ENCODE peak calls at places on chromosome 18, in six cellular contexts. V, I, J, K, X and N are unnamed samples.

GRCh38 chr18:69635482-69635881 is 234.8 kb downstream of the DOK6 start:
- DNase-seq in V (no peak), I (no peak), J (no peak), K (no peak), X (no peak), N (no peak)

GRCh38 chr18:78528437-78529228 is 451.0 kb upstream of the SALL3 start:
- DNase-seq in V (no peak), I (no peak), J (no peak), K (no peak), X (no peak), N (no peak)

GRCh38 chr18:8260847-8261246 is 348.4 kb upstream of the RAB12 start:
- DNase-seq in V (no peak), I (peak), J (no peak), K (no peak), X (no peak), N (no peak)

GRCh38 chr18:40524881-40525280 is 1430.2 kb upstream of the PIK3C3 start:
- DNase-seq in V (no peak), I (no peak), J (no peak), K (no peak), X (no peak), N (no peak)

GRCh38 chr18:49827996-49828395 is 14.7 kb upstream of the ACAA2 start:
- DNase-seq in V (no peak), I (no peak), J (no peak), K (no peak), X (no peak), N (no peak)

GRCh38 chr18:40874233-40874632 is 1080.8 kb upstream of the PIK3C3 start:
- DNase-seq in V (no peak), I (no peak), J (no peak), K (no peak), X (peak), N (no peak)

GRCh38 chr18:11669948-11670275 is 19.2 kb upstream of the GNAL start:
- DNase-seq in V (no peak), I (no peak), J (no peak), K (no peak), X (no peak), N (no peak)

GRCh38 chr18:2207294-2207693 is 364.0 kb downstream of the METTL4 start:
- DNase-seq in V (no peak), I (no peak), J (no peak), K (no peak), X (no peak), N (no peak)

GRCh38 chr18:22170421-22171262 is 1.3 kb downstream of the GATA6 start:
- DNase-seq in V (peak), I (no peak), J (no peak), K (peak), X (peak), N (no peak)

GRCh38 chr18:22557160-22557941 is 139.6 kb upstream of the CTAGE1 start:
- DNase-seq in V (no peak), I (no peak), J (no peak), K (no peak), X (no peak), N (no peak)

GRCh38 chr18:79524181-79525078 is 128.7 kb downstream of the NFATC1 start:
- DNase-seq in V (no peak), I (peak), J (no peak), K (peak), X (no peak), N (no peak)

GRCh38 chr18:42155024-42155423 is 200.0 kb downstream of the PIK3C3 start:
- DNase-seq in V (no peak), I (no peak), J (no peak), K (no peak), X (no peak), N (no peak)

GRCh38 chr18:506264-506663 is 5.8 kb upstream of the COLEC12 start:
- DNase-seq in V (no peak), I (no peak), J (no peak), K (no peak), X (no peak), N (no peak)

GRCh38 chr18:64409511-64409910 is 260.6 kb upstream of the LINC00305 start:
- DNase-seq in V (no peak), I (peak), J (no peak), K (no peak), X (peak), N (no peak)

GRCh38 chr18:69636529-69637301 is 236.0 kb downstream of the DOK6 start:
- DNase-seq in V (no peak), I (peak), J (no peak), K (no peak), X (no peak), N (no peak)

GRCh38 chr18:5095239-5095638 is 101.8 kb downstream of the AKAIN1 start:
- DNase-seq in V (no peak), I (no peak), J (no peak), K (no peak), X (no peak), N (no peak)

GRCh38 chr18:25284861-25285574 is 66.9 kb downstream of the ZNF521 start:
- DNase-seq in V (no peak), I (no peak), J (no peak), K (no peak), X (no peak), N (peak)

GRCh38 chr18:50276452-50276851 is 4.9 kb downstream of the MBD1 start:
- DNase-seq in V (no peak), I (no peak), J (no peak), K (no peak), X (no peak), N (no peak)

GRCh38 chr18:70047931-70048603 is 100.4 kb upstream of the CD226 start:
- DNase-seq in V (no peak), I (no peak), J (no peak), K (no peak), X (no peak), N (peak)

GRCh38 chr18:39173022-39173421 is 1607.4 kb upstream of the CELF4 start:
- DNase-seq in V (peak), I (no peak), J (no peak), K (no peak), X (no peak), N (no peak)

GRCh38 chr18:57627488-57627887 is 5.9 kb upstream of the NARS1 start:
- DNase-seq in V (no peak), I (no peak), J (no peak), K (no peak), X (peak), N (no peak)

GRCh38 chr18:811192-812122 is 585 bp downstream of the YES1 start:
- DNase-seq in V (no peak), I (peak), J (no peak), K (no peak), X (no peak), N (no peak)

GRCh38 chr18:67514901-67515540 is 1.5 kb downstream of the DSEL start:
- DNase-seq in V (no peak), I (no peak), J (no peak), K (no peak), X (peak), N (no peak)

GRCh38 chr18:76805221-76805620 is 17.1 kb upstream of the ZNF236 start:
- DNase-seq in V (no peak), I (no peak), J (no peak), K (no peak), X (peak), N (no peak)

GRCh38 chr18:7878265-7879173 is 311.4 kb downstream of the PTPRM start:
- DNase-seq in V (no peak), I (no peak), J (no peak), K (no peak), X (no peak), N (no peak)

GRCh38 chr18:76491801-76492668 is 3.0 kb downstream of the ZNF516 start:
- DNase-seq in V (no peak), I (peak), J (no peak), K (peak), X (peak), N (no peak)

GRCh38 chr18:50658601-50659000 is 98.7 kb downstream of the MAPK4 start:
- DNase-seq in V (no peak), I (no peak), J (no peak), K (no peak), X (no peak), N (no peak)

GRCh38 chr18:34510926-34511325 is 199.2 kb upstream of the DTNA start:
- DNase-seq in V (no peak), I (no peak), J (no peak), K (no peak), X (no peak), N (no peak)
- H3K4me3 ChIP-seq in V (no peak), I (no peak), J (no peak), K (no peak), X (no peak), N (no peak)

GRCh38 chr18:27298215-27298804 is 113.2 kb upstream of the CHST9 start:
- DNase-seq in V (no peak), I (no peak), J (no peak), K (no peak), X (no peak), N (no peak)
- TF ChIP-seq CTCF in V (peak), I (no peak), J (no peak), K (peak), X (peak), N (no peak)

GRCh38 chr18:10404148-10404547 is 50.3 kb upstream of the APCDD1 start:
- DNase-seq in V (no peak), I (no peak), J (no peak), K (no peak), X (no peak), N (no peak)
- H3K4me3 ChIP-seq in V (no peak), I (no peak), J (no peak), K (no peak), X (no peak), N (no peak)

GRCh38 chr18:9545029-9545428 is 69.3 kb downstream of the PPP4R1 start:
- DNase-seq in V (no peak), I (no peak), J (no peak), K (no peak), X (no peak), N (no peak)
- TF ChIP-seq CTCF in V (no peak), I (no peak), J (no peak), K (no peak), X (no peak), N (no peak)

GRCh38 chr18:46411191-46411590 is 245.8 kb downstream of the LOXHD1 start:
- DNase-seq in V (no peak), I (no peak), J (no peak), K (no peak), X (no peak), N (no peak)
- H3K4me3 ChIP-seq in V (no peak), I (no peak), J (no peak), K (no peak), X (no peak), N (no peak)

GRCh38 chr18:48181132-48181823 is 227.9 kb downstream of the ZBTB7C start:
- DNase-seq in V (no peak), I (no peak), J (no peak), K (no peak), X (no peak), N (no peak)
- TF ChIP-seq CTCF in V (no peak), I (no peak), J (no peak), K (no peak), X (no peak), N (no peak)

DNA sequence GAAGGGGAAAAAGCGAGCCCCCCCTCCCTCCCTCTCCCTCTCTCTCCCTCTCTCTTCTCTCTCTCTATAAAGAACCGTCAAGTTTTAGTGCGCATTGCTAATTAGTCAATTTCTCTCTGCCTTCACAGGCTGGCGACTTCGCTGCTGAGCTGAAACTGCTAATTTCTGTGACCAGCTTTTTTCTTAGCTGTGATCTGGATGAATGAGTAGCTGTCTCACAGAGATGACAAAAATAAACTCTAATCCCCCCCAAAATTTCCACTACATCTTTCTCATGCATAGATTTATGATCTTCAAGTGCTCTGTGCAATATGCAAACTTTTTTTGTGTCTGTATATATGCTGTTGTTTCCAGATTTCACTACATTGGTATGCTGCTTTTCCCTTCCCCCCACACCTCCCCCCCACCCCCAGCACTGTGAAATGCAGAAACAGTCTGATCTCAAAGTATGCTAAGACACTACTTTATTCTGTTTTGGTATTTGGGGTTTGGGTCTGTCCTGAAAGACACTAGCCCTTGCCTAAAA is 427 bp upstream of the KLHL14 start:
- DNase-seq in V (no peak), I (no peak), J (no peak), K (peak), X (no peak), N (no peak)
- H3K4me3 ChIP-seq in V (no peak), I (no peak), J (no peak), K (no peak), X (no peak), N (no peak)

GRCh38 chr18:13801260-13801601 is 22.7 kb upstream of the MC5R start:
- DNase-seq in V (no peak), I (no peak), J (no peak), K (no peak), X (no peak), N (no peak)
- TF ChIP-seq CTCF in V (no peak), I (no peak), J (no peak), K (no peak), X (no peak), N (no peak)

GRCh38 chr18:29378739-29379138 is 1201.8 kb upstream of the CDH2 start:
- DNase-seq in V (no peak), I (no peak), J (no peak), K (no peak), X (no peak), N (no peak)

DNA sequence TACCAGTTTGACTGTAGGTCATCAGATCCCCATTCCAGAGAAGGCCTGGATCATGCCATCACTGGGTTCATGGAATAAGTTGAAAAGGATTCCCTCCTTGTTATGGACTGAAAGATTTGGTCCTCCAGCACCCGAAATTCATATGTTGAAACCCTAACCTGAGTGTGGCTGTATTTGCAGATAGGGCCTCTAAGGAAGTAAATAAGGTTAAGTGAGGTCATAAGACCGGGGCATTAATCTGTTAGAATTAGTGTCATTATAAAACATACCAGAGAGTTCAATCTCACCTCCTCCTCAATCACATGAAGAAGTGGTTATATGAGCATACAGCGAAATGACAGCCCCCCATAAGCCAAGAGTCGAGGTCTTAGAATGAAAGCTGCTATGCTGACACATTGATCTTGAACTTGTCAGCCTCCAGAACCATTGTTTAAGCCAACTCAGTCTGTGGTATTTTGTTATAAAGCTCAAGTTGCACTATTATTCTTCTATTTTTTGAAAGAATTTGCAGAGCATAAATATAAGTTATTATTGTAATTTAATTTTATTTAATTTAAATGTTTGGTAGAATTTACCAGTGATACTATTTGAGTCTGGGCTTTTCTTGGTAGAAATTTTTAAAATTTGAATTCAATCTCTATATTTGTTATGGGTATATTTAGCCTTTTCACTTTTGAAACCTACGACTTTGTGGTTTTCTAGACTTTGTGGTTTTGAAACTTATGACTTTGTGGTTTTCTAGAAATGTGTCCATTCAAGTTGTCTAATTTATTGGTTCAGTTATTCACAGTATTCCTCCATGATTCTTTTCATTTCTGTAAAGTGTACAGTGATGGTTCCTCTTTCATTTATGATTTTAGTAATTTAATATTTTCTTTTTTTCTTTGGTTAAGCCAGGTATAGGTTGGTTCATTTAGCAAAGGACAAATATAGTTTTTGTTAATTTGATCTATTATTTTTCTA is 1206.7 kb upstream of the CDH2 start:
- DNase-seq in V (no peak), I (no peak), J (no peak), K (no peak), X (no peak), N (no peak)
- H3K4me3 ChIP-seq in V (no peak), I (no peak), J (no peak), K (no peak), X (no peak), N (no peak)

GRCh38 chr18:34261865-34262780 is 37.4 kb upstream of the NOL4 start:
- DNase-seq in V (no peak), I (peak), J (no peak), K (no peak), X (no peak), N (no peak)
- TF ChIP-seq CTCF in V (no peak), I (no peak), J (no peak), K (no peak), X (no peak), N (no peak)